ENCODE peak calls at places on chromosomes 3 and 15, in seven cellular contexts. T is aorta; F is WERI-Rb-1; A is stimulated activated CD4-positive, alpha-beta T cell treated with anti-CD3 and anti-CD28 coated beads, Interleukin-4, amount 100 ng/mL, for 1 hour; M is KBM-7; G is GM23248; Z is iris pigment epithelial cell. P is an unnamed sample.

GRCh38 chr3:49747792-49748480 is 24.2 kb upstream of the GMPPB start:
- DNase-seq in G (peak; percentile 76), Z (peak; percentile 92), A (no peak), F (no peak), T (no peak), M (no peak), P (no peak)

GRCh38 chr3:45795882-45796765 is at the start of gene SLC6A20:
- DNase-seq in F (no peak), T (no peak), M (no peak), A (peak; percentile 15), G (peak; percentile 29), Z (no peak), P (no peak)

GRCh38 chr3:27345493-27345892 is 23.7 kb downstream of the NEK10 start:
- DNase-seq in F (no peak), T (no peak), Z (no peak), A (no peak), G (no peak), M (peak; percentile 57), P (no peak)

GRCh38 chr3:46097691-46098241 is 70.5 kb upstream of the XCR1 start:
- DNase-seq in T (no peak), M (peak; percentile 52), Z (peak; percentile 65), F (no peak), G (peak; percentile 83), A (peak; percentile 34), P (no peak)

GRCh38 chr15:74621936-74622335 is 6.3 kb downstream of the CLK3 start:
- DNase-seq in F (no peak), Z (no peak), M (no peak), T (peak; percentile 36), A (no peak), G (no peak), P (no peak)

GRCh38 chr3:78050276-78051080 is 1010.6 kb downstream of the ROBO2 start:
- DNase-seq in A (no peak), F (no peak), M (no peak), Z (peak; percentile 63), T (no peak), G (peak; percentile 5), P (no peak)

GRCh38 chr3:120470870-120471269 is 20.1 kb upstream of the FSTL1 start:
- DNase-seq in F (no peak), A (no peak), Z (no peak), M (no peak), G (peak; percentile 62), T (no peak), P (no peak)

GRCh38 chr15:37102315-37103021 is 2.1 kb upstream of the MEIS2 start:
- DNase-seq in M (peak; percentile 33), Z (no peak), G (peak; percentile 60), F (peak; percentile 24), A (no peak), T (no peak), P (no peak)

GRCh38 chr3:157785071-157785826 is 282.0 kb upstream of the VEPH1 start:
- DNase-seq in G (peak; percentile 95), A (no peak), Z (peak; percentile 96), F (no peak), T (no peak), M (no peak), P (no peak)

GRCh38 chr15:89630260-89630659 is 25.0 kb downstream of the KIF7 start:
- DNase-seq in T (no peak), Z (no peak), G (no peak), A (no peak), F (no peak), M (no peak), P (no peak)

GRCh38 chr15:40871749-40872617 is 2.1 kb downstream of the RHOV start:
- DNase-seq in Z (no peak), A (peak; percentile 24), G (no peak), F (no peak), M (no peak), T (peak; percentile 23), P (no peak)

GRCh38 chr3:34239287-34239686 is 440.9 kb downstream of the PDCD6IP start:
- DNase-seq in F (no peak), M (no peak), A (no peak), T (no peak), G (no peak), Z (no peak), P (no peak)

GRCh38 chr15:83248151-83248851 is 36.2 kb downstream of the BNC1 start:
- DNase-seq in F (peak; percentile 28), A (no peak), M (peak; percentile 87), T (no peak), Z (peak; percentile 66), G (peak; percentile 66), P (no peak)

GRCh38 chr3:45689787-45690145 is 570 bp downstream of the SACM1L start:
- DNase-seq in Z (peak; percentile 25), T (no peak), M (no peak), G (peak; percentile 43), A (no peak), F (no peak), P (no peak)

GRCh38 chr3:31066999-31067398 is 172.5 kb upstream of the GADL1 start:
- DNase-seq in M (no peak), G (peak; percentile 98), Z (peak; percentile 97), F (no peak), T (peak; percentile 54), A (no peak), P (no peak)

GRCh38 chr3:185823280-185824044 is 1.4 kb downstream of the IGF2BP2 start:
- DNase-seq in F (peak; percentile 51), G (peak; percentile 75), Z (peak; percentile 55), A (peak; percentile 35), M (peak; percentile 50), T (peak; percentile 50), P (no peak)

GRCh38 chr15:70014860-70015490 is 82.7 kb downstream of the TLE3 start:
- DNase-seq in G (no peak), A (no peak), M (no peak), T (no peak), F (peak; percentile 71), Z (no peak), P (no peak)

GRCh38 chr15:90126022-90126421 is 23.8 kb upstream of the IDH2 start:
- DNase-seq in T (no peak), G (no peak), A (no peak), M (no peak), F (no peak), Z (no peak), P (no peak)

GRCh38 chr15:61489571-61489970 is 260.5 kb upstream of the RORA start:
- DNase-seq in M (no peak), A (no peak), F (no peak), Z (no peak), G (no peak), T (no peak), P (no peak)

GRCh38 chr3:11480663-11481298 is 162.9 kb downstream of the VGLL4 start:
- DNase-seq in G (no peak), M (no peak), T (no peak), F (no peak), Z (no peak), A (no peak), P (no peak)

GRCh38 chr3:71355862-71356261 is 227.7 kb downstream of the FOXP1 start:
- DNase-seq in A (peak; percentile 35), Z (no peak), F (no peak), T (no peak), G (no peak), M (no peak), P (no peak)

GRCh38 chr3:56926513-56927282 is 124.9 kb upstream of the ARHGEF3 start:
- DNase-seq in M (no peak), Z (peak; percentile 60), T (peak; percentile 57), A (no peak), G (peak; percentile 89), F (no peak), P (no peak)

GRCh38 chr15:25800761-25801515 is 62.2 kb downstream of the ATP10A start:
- DNase-seq in M (no peak), F (no peak), G (no peak), Z (no peak), T (no peak), A (no peak), P (no peak)

GRCh38 chr3:185420762-185421161 is 57.8 kb downstream of the MAP3K13 start:
- DNase-seq in G (no peak), T (no peak), Z (no peak), M (peak; percentile 16), F (no peak), A (no peak), P (no peak)

GRCh38 chr15:80494311-80494710 is 90.1 kb downstream of the ARNT2 start:
- DNase-seq in T (no peak), M (no peak), Z (peak; percentile 82), G (peak; percentile 68), A (no peak), F (no peak), P (no peak)

GRCh38 chr3:194587438-194587931 is 45.7 kb downstream of the TMEM44 start:
- DNase-seq in T (peak; percentile 89), G (peak; percentile 54), A (no peak), M (no peak), Z (peak; percentile 62), F (no peak), P (no peak)

GRCh38 chr15:98154863-98155262 is 194.4 kb downstream of the ARRDC4 start:
- DNase-seq in A (no peak), T (no peak), G (peak; percentile 91), M (no peak), Z (peak; percentile 75), F (no peak), P (no peak)

GRCh38 chr3:159832024-159832423 is 156.6 kb upstream of the IL12A start:
- DNase-seq in M (peak; percentile 92), Z (no peak), A (no peak), F (no peak), G (no peak), T (no peak), P (no peak)